ENCODE peak calls at places on chromosome 10, in four cellular contexts. K is glutamatergic neuron; I is dermis blood vessel endothelial cell; X is activated CD4-positive, alpha-beta memory T cell treated with anti-CD3 and anti-CD28 coated beads for 36 hours. B is an unnamed sample.

GRCh38 chr10:113230018-113230610 is 280.1 kb downstream of the TCF7L2 start:
- DNase-seq in I (no peak), X (no peak), K (no peak), B (no peak)

GRCh38 chr10:13803566-13804554 is 217.1 kb downstream of the PRPF18 start:
- DNase-seq in I (no peak), K (no peak), X (no peak), B (no peak)

GRCh38 chr10:103835121-103836045 is 20.0 kb downstream of the SH3PXD2A start:
- DNase-seq in X (no peak), I (no peak), K (no peak), B (no peak)

GRCh38 chr10:101778781-101779543 is 3.0 kb upstream of the FGF8 start:
- DNase-seq in X (peak), I (peak), K (peak), B (no peak)

GRCh38 chr10:68721673-68721963 is 579 bp downstream of the CCAR1 start:
- DNase-seq in X (no peak), K (no peak), I (no peak), B (no peak)

GRCh38 chr10:125209591-125210373 is 49.4 kb upstream of the CTBP2 start:
- DNase-seq in K (no peak), I (peak), X (no peak), B (no peak)

GRCh38 chr10:21329995-21330627 is 195.4 kb downstream of the SKIDA1 start:
- DNase-seq in K (no peak), X (no peak), I (peak), B (no peak)

GRCh38 chr10:52056296-52056695 is 257.8 kb upstream of the DKK1 start:
- DNase-seq in I (no peak), X (no peak), K (no peak), B (no peak)

GRCh38 chr10:43348511-43349312 is 22.7 kb upstream of the FXYD4 start:
- DNase-seq in K (peak), X (peak), I (peak), B (peak)

GRCh38 chr10:30827531-30828120 is 198.1 kb upstream of the LYZL2 start:
- DNase-seq in X (no peak), I (peak), K (no peak), B (no peak)

GRCh38 chr10:81696609-81697388 is 178.2 kb upstream of the NRG3 start:
- DNase-seq in I (no peak), K (peak), X (no peak), B (no peak)

GRCh38 chr10:43867667-43868361 is 219.1 kb upstream of the ZNF32 start:
- DNase-seq in K (no peak), I (peak), X (no peak), B (no peak)

GRCh38 chr10:130368761-130369560 is 232.8 kb downstream of the GLRX3 start:
- DNase-seq in K (no peak), X (no peak), I (no peak), B (no peak)